ENCODE peak calls at places on chromosomes 12 and 14, in ten cellular contexts. One of them, this sample, is unnamed.

GRCh38 chr14:102772781-102773570 is 4.3 kb upstream of the TRAF3 start:
- DNase-seq in astrocyte of the spinal cord: no peak
- DNase-seq in BJ: no peak
- DNase-seq in T-cell: no peak
- DNase-seq in NCI-H1092 treated with DMSO at 0.1 percent for 48 hours: peak
- DNase-seq in LoVo: no peak
- DNase-seq in nephron progenitor cell: no peak
- DNase-seq in stimulated activated CD4-positive, alpha-beta T cell treated with anti-CD3 and anti-CD28 coated beads, Interleukin-12 subunit alpha, Interleukin-12 subunit beta, amount 100 ng/mL, for 24 hours: no peak
- DNase-seq in RPMI7951: peak
- DNase-seq in psoas muscle: no peak
- DNase-seq in this sample: no peak

GRCh38 chr14:102028733-102029132 is 58.1 kb downstream of the HSP90AA1 start:
- DNase-seq in NCI-H1092 treated with DMSO at 0.1 percent for 48 hours: no peak
- DNase-seq in astrocyte of the spinal cord: peak
- DNase-seq in stimulated activated CD4-positive, alpha-beta T cell treated with anti-CD3 and anti-CD28 coated beads, Interleukin-12 subunit alpha, Interleukin-12 subunit beta, amount 100 ng/mL, for 24 hours: no peak
- DNase-seq in RPMI7951: peak
- DNase-seq in nephron progenitor cell: no peak
- DNase-seq in LoVo: peak
- DNase-seq in BJ: peak
- DNase-seq in T-cell: no peak
- DNase-seq in psoas muscle: no peak
- DNase-seq in this sample: no peak

GRCh38 chr12:69515394-69515793 is 45.2 kb downstream of the FRS2 start:
- DNase-seq in psoas muscle: no peak
- DNase-seq in LoVo: no peak
- DNase-seq in astrocyte of the spinal cord: no peak
- DNase-seq in stimulated activated CD4-positive, alpha-beta T cell treated with anti-CD3 and anti-CD28 coated beads, Interleukin-12 subunit alpha, Interleukin-12 subunit beta, amount 100 ng/mL, for 24 hours: no peak
- DNase-seq in BJ: no peak
- DNase-seq in T-cell: no peak
- DNase-seq in RPMI7951: no peak
- DNase-seq in NCI-H1092 treated with DMSO at 0.1 percent for 48 hours: no peak
- DNase-seq in nephron progenitor cell: no peak
- DNase-seq in this sample: no peak

GRCh38 chr14:104547998-104548700 is 31.4 kb upstream of the C14orf180 start:
- DNase-seq in NCI-H1092 treated with DMSO at 0.1 percent for 48 hours: no peak
- DNase-seq in RPMI7951: no peak
- DNase-seq in LoVo: no peak
- DNase-seq in T-cell: no peak
- DNase-seq in psoas muscle: no peak
- DNase-seq in astrocyte of the spinal cord: no peak
- DNase-seq in stimulated activated CD4-positive, alpha-beta T cell treated with anti-CD3 and anti-CD28 coated beads, Interleukin-12 subunit alpha, Interleukin-12 subunit beta, amount 100 ng/mL, for 24 hours: no peak
- DNase-seq in nephron progenitor cell: no peak
- DNase-seq in BJ: no peak
- DNase-seq in this sample: no peak

GRCh38 chr12:58310828-58311273 is 369.5 kb downstream of the ATP23 start:
- DNase-seq in stimulated activated CD4-positive, alpha-beta T cell treated with anti-CD3 and anti-CD28 coated beads, Interleukin-12 subunit alpha, Interleukin-12 subunit beta, amount 100 ng/mL, for 24 hours: no peak
- DNase-seq in nephron progenitor cell: no peak
- DNase-seq in NCI-H1092 treated with DMSO at 0.1 percent for 48 hours: no peak
- DNase-seq in T-cell: no peak
- DNase-seq in psoas muscle: no peak
- DNase-seq in astrocyte of the spinal cord: peak
- DNase-seq in LoVo: peak
- DNase-seq in BJ: peak
- DNase-seq in RPMI7951: peak
- DNase-seq in this sample: peak

GRCh38 chr12:49108958-49109404 is 1.7 kb downstream of the LMBR1L start:
- DNase-seq in BJ: no peak
- DNase-seq in nephron progenitor cell: no peak
- DNase-seq in T-cell: no peak
- DNase-seq in NCI-H1092 treated with DMSO at 0.1 percent for 48 hours: no peak
- DNase-seq in psoas muscle: peak
- DNase-seq in RPMI7951: no peak
- DNase-seq in LoVo: no peak
- DNase-seq in stimulated activated CD4-positive, alpha-beta T cell treated with anti-CD3 and anti-CD28 coated beads, Interleukin-12 subunit alpha, Interleukin-12 subunit beta, amount 100 ng/mL, for 24 hours: no peak
- DNase-seq in astrocyte of the spinal cord: no peak
- DNase-seq in this sample: no peak

GRCh38 chr12:127145929-127146789 is 1120.8 kb upstream of the TMEM132C start:
- DNase-seq in BJ: no peak
- DNase-seq in nephron progenitor cell: no peak
- DNase-seq in LoVo: peak
- DNase-seq in psoas muscle: peak
- DNase-seq in astrocyte of the spinal cord: peak
- DNase-seq in RPMI7951: peak
- DNase-seq in T-cell: peak
- DNase-seq in NCI-H1092 treated with DMSO at 0.1 percent for 48 hours: no peak
- DNase-seq in stimulated activated CD4-positive, alpha-beta T cell treated with anti-CD3 and anti-CD28 coated beads, Interleukin-12 subunit alpha, Interleukin-12 subunit beta, amount 100 ng/mL, for 24 hours: peak
- DNase-seq in this sample: peak

GRCh38 chr12:63047146-63047545 is 103.9 kb downstream of the AVPR1A start:
- DNase-seq in RPMI7951: no peak
- DNase-seq in BJ: no peak
- DNase-seq in T-cell: no peak
- DNase-seq in LoVo: no peak
- DNase-seq in nephron progenitor cell: no peak
- DNase-seq in stimulated activated CD4-positive, alpha-beta T cell treated with anti-CD3 and anti-CD28 coated beads, Interleukin-12 subunit alpha, Interleukin-12 subunit beta, amount 100 ng/mL, for 24 hours: no peak
- DNase-seq in psoas muscle: no peak
- DNase-seq in astrocyte of the spinal cord: no peak
- DNase-seq in NCI-H1092 treated with DMSO at 0.1 percent for 48 hours: no peak
- DNase-seq in this sample: no peak

GRCh38 chr14:24426150-24426911 is 3.1 kb downstream of the CBLN3 start:
- DNase-seq in NCI-H1092 treated with DMSO at 0.1 percent for 48 hours: no peak
- DNase-seq in RPMI7951: no peak
- DNase-seq in BJ: no peak
- DNase-seq in T-cell: no peak
- DNase-seq in LoVo: no peak
- DNase-seq in stimulated activated CD4-positive, alpha-beta T cell treated with anti-CD3 and anti-CD28 coated beads, Interleukin-12 subunit alpha, Interleukin-12 subunit beta, amount 100 ng/mL, for 24 hours: no peak
- DNase-seq in astrocyte of the spinal cord: no peak
- DNase-seq in nephron progenitor cell: no peak
- DNase-seq in psoas muscle: no peak
- DNase-seq in this sample: no peak

GRCh38 chr12:14185441-14186192 is 179.9 kb upstream of the ATF7IP start:
- DNase-seq in NCI-H1092 treated with DMSO at 0.1 percent for 48 hours: peak
- DNase-seq in BJ: no peak
- DNase-seq in psoas muscle: no peak
- DNase-seq in LoVo: peak
- DNase-seq in RPMI7951: peak
- DNase-seq in nephron progenitor cell: peak
- DNase-seq in stimulated activated CD4-positive, alpha-beta T cell treated with anti-CD3 and anti-CD28 coated beads, Interleukin-12 subunit alpha, Interleukin-12 subunit beta, amount 100 ng/mL, for 24 hours: no peak
- DNase-seq in astrocyte of the spinal cord: peak
- DNase-seq in T-cell: peak
- DNase-seq in this sample: peak

GRCh38 chr14:81245771-81246170 is 25.0 kb upstream of the GTF2A1 start:
- DNase-seq in astrocyte of the spinal cord: no peak
- DNase-seq in psoas muscle: no peak
- DNase-seq in NCI-H1092 treated with DMSO at 0.1 percent for 48 hours: no peak
- DNase-seq in BJ: peak
- DNase-seq in RPMI7951: peak
- DNase-seq in stimulated activated CD4-positive, alpha-beta T cell treated with anti-CD3 and anti-CD28 coated beads, Interleukin-12 subunit alpha, Interleukin-12 subunit beta, amount 100 ng/mL, for 24 hours: no peak
- DNase-seq in T-cell: no peak
- DNase-seq in nephron progenitor cell: no peak
- DNase-seq in LoVo: no peak
- DNase-seq in this sample: no peak

GRCh38 chr12:106581543-106582263 is 1.1 kb upstream of the RFX4 start:
- DNase-seq in nephron progenitor cell: peak
- DNase-seq in psoas muscle: no peak
- DNase-seq in NCI-H1092 treated with DMSO at 0.1 percent for 48 hours: no peak
- DNase-seq in astrocyte of the spinal cord: no peak
- DNase-seq in LoVo: no peak
- DNase-seq in BJ: no peak
- DNase-seq in RPMI7951: no peak
- DNase-seq in stimulated activated CD4-positive, alpha-beta T cell treated with anti-CD3 and anti-CD28 coated beads, Interleukin-12 subunit alpha, Interleukin-12 subunit beta, amount 100 ng/mL, for 24 hours: no peak
- DNase-seq in T-cell: no peak
- DNase-seq in this sample: no peak

GRCh38 chr14:100680439-100681051 is 46.1 kb upstream of the DLK1 start:
- DNase-seq in astrocyte of the spinal cord: no peak
- DNase-seq in BJ: no peak
- DNase-seq in RPMI7951: peak
- DNase-seq in nephron progenitor cell: no peak
- DNase-seq in stimulated activated CD4-positive, alpha-beta T cell treated with anti-CD3 and anti-CD28 coated beads, Interleukin-12 subunit alpha, Interleukin-12 subunit beta, amount 100 ng/mL, for 24 hours: no peak
- DNase-seq in LoVo: no peak
- DNase-seq in T-cell: no peak
- DNase-seq in psoas muscle: peak
- DNase-seq in NCI-H1092 treated with DMSO at 0.1 percent for 48 hours: no peak
- DNase-seq in this sample: peak

GRCh38 chr12:2902287-2902880 is 11.7 kb downstream of the TULP3 start:
- DNase-seq in T-cell: no peak
- DNase-seq in nephron progenitor cell: no peak
- DNase-seq in BJ: no peak
- DNase-seq in astrocyte of the spinal cord: peak
- DNase-seq in RPMI7951: no peak
- DNase-seq in psoas muscle: no peak
- DNase-seq in NCI-H1092 treated with DMSO at 0.1 percent for 48 hours: peak
- DNase-seq in stimulated activated CD4-positive, alpha-beta T cell treated with anti-CD3 and anti-CD28 coated beads, Interleukin-12 subunit alpha, Interleukin-12 subunit beta, amount 100 ng/mL, for 24 hours: no peak
- DNase-seq in LoVo: no peak
- DNase-seq in this sample: no peak

GRCh38 chr14:55954108-55954507 is 164.1 kb upstream of the PELI2 start:
- DNase-seq in RPMI7951: no peak
- DNase-seq in T-cell: no peak
- DNase-seq in NCI-H1092 treated with DMSO at 0.1 percent for 48 hours: no peak
- DNase-seq in BJ: no peak
- DNase-seq in stimulated activated CD4-positive, alpha-beta T cell treated with anti-CD3 and anti-CD28 coated beads, Interleukin-12 subunit alpha, Interleukin-12 subunit beta, amount 100 ng/mL, for 24 hours: no peak
- DNase-seq in nephron progenitor cell: no peak
- DNase-seq in LoVo: no peak
- DNase-seq in astrocyte of the spinal cord: no peak
- DNase-seq in psoas muscle: no peak
- DNase-seq in this sample: no peak

GRCh38 chr14:95507174-95507573 is 9.3 kb downstream of the SYNE3 start:
- DNase-seq in stimulated activated CD4-positive, alpha-beta T cell treated with anti-CD3 and anti-CD28 coated beads, Interleukin-12 subunit alpha, Interleukin-12 subunit beta, amount 100 ng/mL, for 24 hours: no peak
- DNase-seq in nephron progenitor cell: no peak
- DNase-seq in BJ: peak
- DNase-seq in astrocyte of the spinal cord: peak
- DNase-seq in LoVo: no peak
- DNase-seq in T-cell: no peak
- DNase-seq in psoas muscle: peak
- DNase-seq in NCI-H1092 treated with DMSO at 0.1 percent for 48 hours: no peak
- DNase-seq in RPMI7951: peak
- DNase-seq in this sample: peak

GRCh38 chr14:104893435-104894207 is 28.6 kb downstream of the CEP170B start:
- DNase-seq in RPMI7951: no peak
- DNase-seq in astrocyte of the spinal cord: no peak
- DNase-seq in BJ: no peak
- DNase-seq in T-cell: no peak
- DNase-seq in nephron progenitor cell: no peak
- DNase-seq in LoVo: no peak
- DNase-seq in NCI-H1092 treated with DMSO at 0.1 percent for 48 hours: no peak
- DNase-seq in psoas muscle: peak
- DNase-seq in stimulated activated CD4-positive, alpha-beta T cell treated with anti-CD3 and anti-CD28 coated beads, Interleukin-12 subunit alpha, Interleukin-12 subunit beta, amount 100 ng/mL, for 24 hours: no peak
- DNase-seq in this sample: no peak

GRCh38 chr12:65536876-65537661 is 258.6 kb downstream of the MSRB3 start:
- DNase-seq in RPMI7951: peak
- DNase-seq in stimulated activated CD4-positive, alpha-beta T cell treated with anti-CD3 and anti-CD28 coated beads, Interleukin-12 subunit alpha, Interleukin-12 subunit beta, amount 100 ng/mL, for 24 hours: no peak
- DNase-seq in nephron progenitor cell: no peak
- DNase-seq in astrocyte of the spinal cord: peak
- DNase-seq in LoVo: peak
- DNase-seq in NCI-H1092 treated with DMSO at 0.1 percent for 48 hours: no peak
- DNase-seq in psoas muscle: no peak
- DNase-seq in BJ: peak
- DNase-seq in T-cell: no peak
- DNase-seq in this sample: peak

GRCh38 chr12:50699940-50700339 is 64.0 kb upstream of the ATF1 start:
- DNase-seq in LoVo: no peak
- DNase-seq in NCI-H1092 treated with DMSO at 0.1 percent for 48 hours: no peak
- DNase-seq in nephron progenitor cell: no peak
- DNase-seq in T-cell: no peak
- DNase-seq in BJ: no peak
- DNase-seq in RPMI7951: no peak
- DNase-seq in psoas muscle: no peak
- DNase-seq in astrocyte of the spinal cord: no peak
- DNase-seq in stimulated activated CD4-positive, alpha-beta T cell treated with anti-CD3 and anti-CD28 coated beads, Interleukin-12 subunit alpha, Interleukin-12 subunit beta, amount 100 ng/mL, for 24 hours: no peak
- DNase-seq in this sample: no peak

GRCh38 chr12:119208626-119209061 is 29.9 kb downstream of the HSPB8 start:
- DNase-seq in BJ: peak
- DNase-seq in nephron progenitor cell: no peak
- DNase-seq in LoVo: peak
- DNase-seq in T-cell: no peak
- DNase-seq in RPMI7951: no peak
- DNase-seq in stimulated activated CD4-positive, alpha-beta T cell treated with anti-CD3 and anti-CD28 coated beads, Interleukin-12 subunit alpha, Interleukin-12 subunit beta, amount 100 ng/mL, for 24 hours: no peak
- DNase-seq in astrocyte of the spinal cord: no peak
- DNase-seq in NCI-H1092 treated with DMSO at 0.1 percent for 48 hours: no peak
- DNase-seq in psoas muscle: peak
- DNase-seq in this sample: no peak

GRCh38 chr14:34502826-34503225 is 36.7 kb downstream of the EAPP start:
- DNase-seq in LoVo: no peak
- DNase-seq in psoas muscle: no peak
- DNase-seq in nephron progenitor cell: no peak
- DNase-seq in RPMI7951: no peak
- DNase-seq in astrocyte of the spinal cord: peak
- DNase-seq in BJ: peak
- DNase-seq in T-cell: no peak
- DNase-seq in NCI-H1092 treated with DMSO at 0.1 percent for 48 hours: no peak
- DNase-seq in stimulated activated CD4-positive, alpha-beta T cell treated with anti-CD3 and anti-CD28 coated beads, Interleukin-12 subunit alpha, Interleukin-12 subunit beta, amount 100 ng/mL, for 24 hours: no peak
- DNase-seq in this sample: peak

GRCh38 chr14:93977790-93978581 is 1.6 kb upstream of the ASB2 start:
- DNase-seq in RPMI7951: peak
- DNase-seq in T-cell: peak
- DNase-seq in psoas muscle: peak
- DNase-seq in LoVo: no peak
- DNase-seq in BJ: no peak
- DNase-seq in nephron progenitor cell: no peak
- DNase-seq in astrocyte of the spinal cord: no peak
- DNase-seq in stimulated activated CD4-positive, alpha-beta T cell treated with anti-CD3 and anti-CD28 coated beads, Interleukin-12 subunit alpha, Interleukin-12 subunit beta, amount 100 ng/mL, for 24 hours: peak
- DNase-seq in NCI-H1092 treated with DMSO at 0.1 percent for 48 hours: no peak
- DNase-seq in this sample: no peak

GRCh38 chr12:25121916-25122315 is 73.0 kb downstream of the DNAI7 start:
- DNase-seq in stimulated activated CD4-positive, alpha-beta T cell treated with anti-CD3 and anti-CD28 coated beads, Interleukin-12 subunit alpha, Interleukin-12 subunit beta, amount 100 ng/mL, for 24 hours: no peak
- DNase-seq in RPMI7951: no peak
- DNase-seq in NCI-H1092 treated with DMSO at 0.1 percent for 48 hours: no peak
- DNase-seq in astrocyte of the spinal cord: peak
- DNase-seq in nephron progenitor cell: no peak
- DNase-seq in T-cell: no peak
- DNase-seq in LoVo: no peak
- DNase-seq in psoas muscle: no peak
- DNase-seq in BJ: no peak
- DNase-seq in this sample: no peak

GRCh38 chr12:88242939-88243338 is 100.8 kb downstream of the TMTC3 start:
- DNase-seq in astrocyte of the spinal cord: no peak
- DNase-seq in NCI-H1092 treated with DMSO at 0.1 percent for 48 hours: no peak
- DNase-seq in nephron progenitor cell: no peak
- DNase-seq in T-cell: no peak
- DNase-seq in BJ: no peak
- DNase-seq in psoas muscle: no peak
- DNase-seq in stimulated activated CD4-positive, alpha-beta T cell treated with anti-CD3 and anti-CD28 coated beads, Interleukin-12 subunit alpha, Interleukin-12 subunit beta, amount 100 ng/mL, for 24 hours: no peak
- DNase-seq in RPMI7951: no peak
- DNase-seq in LoVo: no peak
- DNase-seq in this sample: no peak

GRCh38 chr12:57888407-57889157 is 42.1 kb upstream of the CTDSP2 start:
- DNase-seq in BJ: no peak
- DNase-seq in LoVo: peak
- DNase-seq in astrocyte of the spinal cord: peak
- DNase-seq in stimulated activated CD4-positive, alpha-beta T cell treated with anti-CD3 and anti-CD28 coated beads, Interleukin-12 subunit alpha, Interleukin-12 subunit beta, amount 100 ng/mL, for 24 hours: no peak
- DNase-seq in psoas muscle: peak
- DNase-seq in T-cell: peak
- DNase-seq in nephron progenitor cell: no peak
- DNase-seq in RPMI7951: peak
- DNase-seq in NCI-H1092 treated with DMSO at 0.1 percent for 48 hours: peak
- DNase-seq in this sample: no peak

GRCh38 chr12:111444706-111445310 is 39.1 kb downstream of the SH2B3 start:
- DNase-seq in BJ: no peak
- DNase-seq in stimulated activated CD4-positive, alpha-beta T cell treated with anti-CD3 and anti-CD28 coated beads, Interleukin-12 subunit alpha, Interleukin-12 subunit beta, amount 100 ng/mL, for 24 hours: peak
- DNase-seq in nephron progenitor cell: no peak
- DNase-seq in T-cell: peak
- DNase-seq in astrocyte of the spinal cord: no peak
- DNase-seq in NCI-H1092 treated with DMSO at 0.1 percent for 48 hours: no peak
- DNase-seq in RPMI7951: peak
- DNase-seq in psoas muscle: peak
- DNase-seq in LoVo: no peak
- DNase-seq in this sample: no peak

GRCh38 chr12:13390381-13390856 is 193.9 kb downstream of the EMP1 start:
- DNase-seq in RPMI7951: peak
- DNase-seq in psoas muscle: peak
- DNase-seq in NCI-H1092 treated with DMSO at 0.1 percent for 48 hours: peak
- DNase-seq in stimulated activated CD4-positive, alpha-beta T cell treated with anti-CD3 and anti-CD28 coated beads, Interleukin-12 subunit alpha, Interleukin-12 subunit beta, amount 100 ng/mL, for 24 hours: no peak
- DNase-seq in nephron progenitor cell: no peak
- DNase-seq in BJ: peak
- DNase-seq in astrocyte of the spinal cord: peak
- DNase-seq in LoVo: peak
- DNase-seq in T-cell: no peak
- DNase-seq in this sample: no peak

GRCh38 chr12:104958946-104959841 is 1.1 kb upstream of the SLC41A2 start:
- DNase-seq in astrocyte of the spinal cord: peak
- DNase-seq in RPMI7951: peak
- DNase-seq in NCI-H1092 treated with DMSO at 0.1 percent for 48 hours: no peak
- DNase-seq in BJ: peak
- DNase-seq in LoVo: peak
- DNase-seq in T-cell: no peak
- DNase-seq in psoas muscle: no peak
- DNase-seq in nephron progenitor cell: peak
- DNase-seq in stimulated activated CD4-positive, alpha-beta T cell treated with anti-CD3 and anti-CD28 coated beads, Interleukin-12 subunit alpha, Interleukin-12 subunit beta, amount 100 ng/mL, for 24 hours: no peak
- DNase-seq in this sample: no peak

This sample was measured in SJSA1.